ENCODE peak calls at places on chromosome 9, in eight cellular contexts. T is transverse colon; I is mammary epithelial cell; U is uterus; X is CD8-positive, alpha-beta memory T cell; H is BE2C; M is endothelial cell of umbilical vein; A is heart left ventricle. O is an unnamed sample.

GRCh38 chr9:5953743-5954707 is 61.4 kb downstream of the RANBP6 start:
- DNase-seq in T (no peak), I (no peak), X (no peak), H (no peak), U (no peak), A (no peak), M (no peak), O (no peak)

GRCh38 chr9:31124389-31124788 is 1260.1 kb upstream of the ACO1 start:
- DNase-seq in A (no peak), I (no peak), T (no peak), X (no peak), M (no peak), U (no peak), H (no peak), O (no peak)

GRCh38 chr9:123000371-123001068 is 32.9 kb upstream of the GPR21 start:
- DNase-seq in M (peak; percentile 63), U (no peak), A (no peak), T (no peak), I (no peak), X (no peak), H (no peak), O (no peak)

GRCh38 chr9:122144006-122144405 is 15.6 kb downstream of the NDUFA8 start:
- DNase-seq in T (no peak), U (no peak), A (no peak), H (no peak), M (peak; percentile 56), X (no peak), I (no peak), O (no peak)

GRCh38 chr9:108439967-108440366 is 415.8 kb downstream of the ACTL7B start:
- DNase-seq in T (no peak), H (no peak), U (no peak), X (no peak), I (peak; percentile 77), M (peak; percentile 40), A (no peak), O (no peak)

GRCh38 chr9:3337515-3337914 is 188.3 kb downstream of the RFX3 start:
- DNase-seq in T (no peak), I (peak; percentile 75), X (no peak), M (peak; percentile 83), A (peak; percentile 15), H (peak; percentile 50), U (no peak), O (no peak)

GRCh38 chr9:85569988-85570387 is 171.8 kb downstream of the AGTPBP1 start:
- DNase-seq in A (no peak), M (peak; percentile 4), X (no peak), I (peak; percentile 68), U (no peak), T (no peak), H (no peak), O (no peak)

GRCh38 chr9:4583001-4583400 is 79.1 kb upstream of the PLPP6 start:
- DNase-seq in U (no peak), T (no peak), A (no peak), X (no peak), I (no peak), M (no peak), H (no peak), O (no peak)

GRCh38 chr9:121640076-121640475 is 11.4 kb upstream of the DAB2IP start:
- DNase-seq in H (peak; percentile 86), T (peak; percentile 86), U (peak; percentile 60), X (no peak), M (peak; percentile 36), A (peak; percentile 62), I (no peak), O (peak; percentile 5)

GRCh38 chr9:116020146-116020545 is 133.4 kb upstream of the PAPPA start:
- DNase-seq in H (no peak), X (no peak), A (no peak), U (no peak), I (no peak), T (no peak), M (no peak), O (no peak)

GRCh38 chr9:96232539-96233241 is 69.3 kb downstream of the HSD17B3 start:
- DNase-seq in H (peak; percentile 63), I (peak; percentile 45), A (peak; percentile 57), U (peak; percentile 84), T (peak; percentile 35), M (peak; percentile 24), X (no peak), O (no peak)

GRCh38 chr9:35882265-35882848 is 12.2 kb upstream of the OR13J1 start:
- DNase-seq in H (peak; percentile 88), X (peak; percentile 82), I (peak; percentile 46), U (peak; percentile 87), T (peak; percentile 90), A (peak; percentile 82), M (peak; percentile 75), O (peak; percentile 71)

GRCh38 chr9:16901589-16901988 is 31.1 kb upstream of the BNC2 start:
- DNase-seq in A (no peak), U (no peak), M (no peak), I (peak; percentile 16), T (no peak), X (no peak), H (no peak), O (no peak)

GRCh38 chr9:82299870-82300269 is 311.3 kb downstream of the SPATA31D1 start:
- DNase-seq in U (no peak), X (no peak), H (no peak), T (no peak), A (no peak), M (no peak), I (no peak), O (no peak)

GRCh38 chr9:82645591-82645990 is 417.4 kb downstream of the RASEF start:
- DNase-seq in X (no peak), I (peak; percentile 12), A (no peak), M (no peak), U (no peak), H (no peak), T (no peak), O (no peak)

GRCh38 chr9:79883073-79883645 is 311.4 kb downstream of the TLE4 start:
- DNase-seq in H (no peak), T (peak; percentile 26), U (no peak), A (no peak), X (peak; percentile 24), I (no peak), M (no peak), O (no peak)

GRCh38 chr9:8486095-8486494 is 686.5 kb upstream of the DMAC1 start:
- DNase-seq in A (peak; percentile 32), T (peak; percentile 27), H (peak; percentile 39), M (peak; percentile 8), I (no peak), X (no peak), U (no peak), O (no peak)

GRCh38 chr9:14098102-14098501 is 215.8 kb downstream of the NFIB start:
- DNase-seq in H (no peak), T (no peak), I (no peak), A (no peak), M (peak; percentile 57), U (no peak), X (no peak), O (no peak)

GRCh38 chr9:76453785-76454184 is 5.2 kb upstream of the GCNT1 start:
- DNase-seq in M (no peak), T (no peak), A (no peak), H (no peak), U (no peak), X (no peak), I (peak; percentile 29), O (no peak)

GRCh38 chr9:69621735-69622460 is 50.3 kb downstream of the APBA1 start:
- DNase-seq in U (no peak), I (peak; percentile 17), A (no peak), H (no peak), X (no peak), T (no peak), M (no peak), O (no peak)

GRCh38 chr9:82363236-82363635 is 374.7 kb downstream of the SPATA31D1 start:
- DNase-seq in A (no peak), T (no peak), U (no peak), M (no peak), H (no peak), X (no peak), I (no peak), O (no peak)

GRCh38 chr9:13899924-13900323 is 414.0 kb downstream of the NFIB start:
- DNase-seq in M (peak; percentile 41), H (no peak), I (no peak), A (peak; percentile 34), T (no peak), U (peak; percentile 38), X (no peak), O (no peak)

DNA sequence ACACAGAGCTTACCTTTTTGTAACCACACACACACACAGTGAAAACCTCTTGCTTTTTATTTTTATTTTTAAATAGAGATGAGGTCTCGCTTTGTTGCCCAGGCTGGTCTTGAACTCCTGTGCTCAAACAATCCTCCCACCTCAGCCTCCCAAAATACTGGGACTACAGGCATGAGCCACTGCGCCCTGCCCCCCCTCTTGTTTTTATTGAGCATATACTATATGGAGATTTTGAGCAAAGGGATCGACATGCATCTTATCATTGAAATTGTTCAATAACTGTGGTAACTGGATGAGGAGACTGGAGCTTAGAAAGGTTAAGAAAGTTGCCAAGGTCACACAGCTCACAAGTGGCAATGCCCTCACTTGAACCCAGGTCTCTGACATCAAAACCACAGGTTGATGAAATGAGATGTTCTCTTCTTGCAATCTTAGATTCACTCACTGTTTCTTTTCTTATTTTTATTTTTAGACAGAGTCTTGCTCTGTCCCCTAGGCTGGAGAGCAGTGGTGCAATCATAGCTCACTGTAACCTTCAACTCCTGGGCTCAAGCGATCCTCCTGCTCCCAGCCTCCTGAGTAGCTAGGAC is 26.8 kb upstream of the STXBP1 start:
- DNase-seq in T (no peak), X (no peak), U (no peak), A (no peak), M (no peak), H (no peak), I (no peak), O (no peak)
- H3K27me3 ChIP-seq in T (no peaks in the 10 kb centered on the region), X (no peaks in the 10 kb centered on the region), U (no peaks in the 10 kb centered on the region), A (no peaks in the 10 kb centered on the region), M (no peaks in the 10 kb centered on the region), H (no peaks in the 10 kb centered on the region), I (no peaks in the 10 kb centered on the region), O (no peaks in the 10 kb centered on the region)

DNA sequence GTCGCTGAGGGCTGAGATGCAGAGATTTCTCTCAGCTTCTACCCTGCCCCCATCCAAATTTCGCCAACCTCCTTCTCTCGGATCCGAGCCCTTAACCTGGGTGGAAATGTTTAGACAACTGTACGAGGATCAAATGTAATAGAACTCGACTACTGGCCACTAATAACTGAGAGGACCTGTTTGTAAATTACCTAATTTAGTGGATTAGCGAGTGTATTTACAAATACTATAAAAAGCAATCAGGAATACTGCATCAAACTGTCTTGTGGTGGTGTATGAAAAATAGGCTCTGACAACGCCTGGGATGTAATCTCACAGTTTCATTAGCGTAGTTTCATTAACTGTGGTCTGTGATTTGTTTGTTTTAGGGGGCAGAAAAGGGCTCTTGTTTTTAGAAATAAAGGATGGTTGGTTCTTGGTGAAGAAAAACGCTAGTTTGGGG is 1.3 kb downstream of the SLC44A1 start:
- DNase-seq in M (peak; percentile 40), X (no peak), U (no peak), T (no peak), H (no peak), I (no peak), A (no peak), O (no peak)
- H3K4me1 ChIP-seq in M (peaks cover 28% of the 10 kb centered on the region), X (peaks cover 18% of the 10 kb centered on the region), U (no peaks in the 10 kb centered on the region), T (peaks cover 31% of the 10 kb centered on the region), H (no peaks in the 10 kb centered on the region), I (peaks cover 7% of the 10 kb centered on the region), A (peaks cover 43% of the 10 kb centered on the region), O (peaks cover 10% of the 10 kb centered on the region)

GRCh38 chr9:124449381-124450151 is 685 bp upstream of the ADGRD2 start:
- DNase-seq in X (no peak), A (no peak), U (no peak), H (no peak), T (no peak), I (no peak), M (no peak), O (no peak)
- H3K4me3 ChIP-seq in X (no peak overlapping the region), A (no peak overlapping the region), U (no peak overlapping the region), H (no peak overlapping the region), T (no peak overlapping the region), I (no peak overlapping the region), M (no peak overlapping the region), O (no peak overlapping the region)

GRCh38 chr9:132239999-132240859 is 78.4 kb downstream of the NTNG2 start:
- DNase-seq in H (peak; percentile 59), T (no peak), U (no peak), X (no peak), I (no peak), M (no peak), A (no peak), O (no peak)
- H3K27me3 ChIP-seq in H (no peaks in the 10 kb centered on the region), T (peaks cover 49% of the 10 kb centered on the region), U (no peaks in the 10 kb centered on the region), X (no peaks in the 10 kb centered on the region), I (peaks cover 2% of the 10 kb centered on the region), M (peaks cover under 1% of the 10 kb centered on the region), A (peaks cover 4% of the 10 kb centered on the region), O (no peaks in the 10 kb centered on the region)

O was measured in naive thymus-derived CD4-positive, alpha-beta T cell.